ENCODE peak calls at places on chromosome 5, in six cellular contexts. S is IMR-90, Z is H9, O is mesendoderm, M is neuronal stem cell, E is H1. P is an unnamed sample.

GRCh38 chr5:150781706-150782614 is 3.4 kb downstream of the SMIM3 start:
- DNase-seq in S (peak; percentile 96), Z (peak; percentile 87), O (no peak), E (no peak), M (no peak), P (peak; percentile 99)

GRCh38 chr5:127957183-127957582 is 126.4 kb upstream of the SLC12A2 start:
- DNase-seq in S (peak; percentile 72), M (no peak), Z (no peak), E (no peak), O (no peak), P (peak; percentile 43)

GRCh38 chr5:123813937-123814624 is 302.1 kb downstream of the CSNK1G3 start:
- DNase-seq in M (no peak), O (peak; percentile 58), E (no peak), Z (no peak), S (peak; percentile 25), P (peak; percentile 88)

GRCh38 chr5:150777685-150778084 is 872 bp upstream of the SMIM3 start:
- DNase-seq in S (no peak), Z (no peak), O (no peak), M (no peak), E (no peak), P (peak; percentile 24)

GRCh38 chr5:39446231-39446630 is 21.5 kb upstream of the DAB2 start:
- DNase-seq in M (no peak), O (no peak), Z (no peak), E (no peak), S (no peak), P (no peak)

GRCh38 chr5:57896596-57896995 is 414.0 kb upstream of the ACTBL2 start:
- DNase-seq in M (no peak), Z (no peak), E (no peak), S (peak; percentile 58), O (no peak), P (no peak)

GRCh38 chr5:172492991-172493390 is 38.7 kb upstream of the SH3PXD2B start:
- DNase-seq in O (no peak), S (no peak), E (no peak), M (no peak), Z (peak; percentile 7), P (no peak)

GRCh38 chr5:95022967-95023695 is 261.8 kb downstream of the MCTP1 start:
- DNase-seq in O (no peak), M (no peak), S (no peak), E (no peak), Z (no peak), P (peak; percentile 27)

GRCh38 chr5:43161244-43161643 is 30.8 kb upstream of the NIM1K start:
- DNase-seq in E (no peak), Z (no peak), S (no peak), O (no peak), M (no peak), P (no peak)

GRCh38 chr5:68216737-68217231 is 1.2 kb downstream of the PIK3R1 start:
- DNase-seq in S (peak; percentile 27), Z (no peak), O (no peak), M (peak; percentile 21), E (no peak), P (peak; percentile 50)

GRCh38 chr5:72506150-72506549 is 1.1 kb downstream of the ZNF366 start:
- DNase-seq in M (no peak), S (no peak), O (no peak), E (no peak), Z (no peak), P (no peak)

GRCh38 chr5:58412932-58413331 is 47.0 kb downstream of the PLK2 start:
- DNase-seq in M (no peak), O (no peak), S (no peak), E (no peak), Z (no peak), P (peak; percentile 5)

GRCh38 chr5:137186759-137187461 is 312.2 kb downstream of the SPOCK1 start:
- DNase-seq in S (peak; percentile 81), O (no peak), Z (no peak), E (no peak), M (no peak), P (peak; percentile 1)

GRCh38 chr5:42811591-42812392 is at the start of gene SELENOP:
- DNase-seq in M (peak; percentile 33), E (peak; percentile 9), O (peak; percentile 87), S (no peak), Z (no peak), P (peak; percentile 92)

GRCh38 chr5:1357946-1358725 is 13.2 kb upstream of the CLPTM1L start:
- DNase-seq in O (no peak), M (no peak), E (no peak), S (no peak), Z (no peak), P (no peak)
- H3K4me2 ChIP-seq in O (no peak overlapping the region), M (no peak overlapping the region), E (no peak overlapping the region), S (no peak overlapping the region), Z (no peak overlapping the region), P (no peak overlapping the region)

GRCh38 chr5:156913719-156914370 is 49.2 kb downstream of the TIMD4 start:
- DNase-seq in M (no peak), O (peak; percentile 67), Z (peak; percentile 91), E (peak; percentile 77), S (no peak), P (no peak)
- H2BK15ac ChIP-seq in M (no peak overlapping the region), O (no peak overlapping the region), Z (no peak overlapping the region), E (no peak overlapping the region), S (no peak overlapping the region), P (no peak overlapping the region)

GRCh38 chr5:108260105-108260857 is 121.6 kb downstream of the FBXL17 start:
- DNase-seq in Z (peak; percentile 80), O (peak; percentile 90), E (peak; percentile 54), S (peak; percentile 85), M (peak; percentile 84), P (peak; percentile 81)
- H3K23ac ChIP-seq in Z (no peak overlapping the region), O (no peak overlapping the region), E (no peak overlapping the region), S (no peak overlapping the region), M (no peak overlapping the region), P (no peak overlapping the region)

GRCh38 chr5:157729858-157730257 is 1.4 kb upstream of the THG1L start:
- DNase-seq in O (no peak), S (no peak), E (no peak), Z (no peak), M (no peak), P (no peak)
- H3K4me2 ChIP-seq in O (no peak overlapping the region), S (no peak overlapping the region), E (no peak overlapping the region), Z (no peak overlapping the region), M (no peak overlapping the region), P (no peak overlapping the region)

GRCh38 chr5:317086-317811 is 4.3 kb upstream of the AHRR start:
- DNase-seq in Z (peak; percentile 88), S (peak; percentile 74), M (peak; percentile 64), O (peak; percentile 83), E (peak; percentile 50), P (peak; percentile 81)
- H2BK15ac ChIP-seq in Z (no peak overlapping the region), S (no peak overlapping the region), M (peak overlapping the region; percentile 49), O (no peak overlapping the region), E (no peak overlapping the region), P (no peak overlapping the region)

GRCh38 chr5:2758632-2759031 is 7.2 kb upstream of the IRX2 start:
- DNase-seq in S (no peak), Z (no peak), O (no peak), M (no peak), E (no peak), P (no peak)
- H3K23ac ChIP-seq in S (no peak overlapping the region), Z (no peak overlapping the region), O (no peak overlapping the region), M (peak overlapping the region; percentile 55), E (no peak overlapping the region), P (no peak overlapping the region)

DNA sequence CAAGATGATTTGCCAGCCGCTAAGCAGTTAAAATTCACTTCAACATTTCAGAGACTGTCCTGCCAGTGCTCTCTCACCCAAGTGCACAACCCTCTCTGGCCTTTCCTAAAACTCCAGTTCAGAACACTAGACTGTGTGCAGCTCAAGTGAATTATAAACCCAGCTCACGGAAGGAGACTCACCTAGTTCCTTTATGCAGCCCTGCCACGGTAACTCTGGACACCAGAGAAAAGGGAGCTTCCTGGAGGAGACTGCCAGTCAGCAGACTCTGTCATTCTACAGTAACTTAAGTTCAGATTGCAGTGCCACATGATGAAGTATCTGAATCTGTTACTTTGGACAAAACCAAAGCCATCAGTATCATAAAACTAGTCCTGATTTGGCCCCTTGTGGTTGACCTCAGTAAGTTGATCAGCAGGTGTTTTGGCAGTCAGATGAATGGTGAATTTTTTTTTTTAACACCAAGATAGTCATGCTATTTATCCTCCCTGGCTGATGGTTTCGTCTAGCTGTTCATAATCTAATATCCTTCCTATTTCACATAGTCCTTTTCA is 2.7 kb downstream of the MTRR start:
- DNase-seq in O (no peak), E (no peak), Z (no peak), S (no peak), M (no peak), P (no peak)
- H3K4me2 ChIP-seq in O (no peak overlapping the region), E (no peak overlapping the region), Z (no peak overlapping the region), S (no peak overlapping the region), M (no peak overlapping the region), P (no peak overlapping the region)

DNA sequence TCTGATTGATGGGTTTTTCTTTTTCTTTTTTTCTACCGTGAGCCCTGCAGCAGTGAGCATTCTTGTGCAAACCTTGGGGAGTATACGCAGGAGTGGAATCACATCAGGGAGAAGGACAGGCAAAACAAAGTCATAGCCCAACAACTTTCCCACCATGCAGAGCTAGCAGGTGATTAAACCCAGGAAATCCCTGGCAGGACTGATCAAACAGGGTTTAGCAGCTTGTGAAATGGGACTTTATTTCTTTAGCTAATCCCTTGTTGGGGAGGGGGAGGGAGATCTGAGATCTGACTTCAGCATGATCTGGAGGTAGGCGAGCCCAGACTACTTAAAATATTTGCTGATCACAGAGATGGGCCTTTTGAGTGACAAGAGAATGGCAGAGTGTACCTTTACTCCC is 162.0 kb upstream of the GLRA1 start:
- DNase-seq in S (no peak), M (no peak), E (no peak), Z (no peak), O (no peak), P (no peak)
- H2BK15ac ChIP-seq in S (no peak overlapping the region), M (no peak overlapping the region), E (no peak overlapping the region), Z (no peak overlapping the region), O (no peak overlapping the region), P (no peak overlapping the region)

DNA sequence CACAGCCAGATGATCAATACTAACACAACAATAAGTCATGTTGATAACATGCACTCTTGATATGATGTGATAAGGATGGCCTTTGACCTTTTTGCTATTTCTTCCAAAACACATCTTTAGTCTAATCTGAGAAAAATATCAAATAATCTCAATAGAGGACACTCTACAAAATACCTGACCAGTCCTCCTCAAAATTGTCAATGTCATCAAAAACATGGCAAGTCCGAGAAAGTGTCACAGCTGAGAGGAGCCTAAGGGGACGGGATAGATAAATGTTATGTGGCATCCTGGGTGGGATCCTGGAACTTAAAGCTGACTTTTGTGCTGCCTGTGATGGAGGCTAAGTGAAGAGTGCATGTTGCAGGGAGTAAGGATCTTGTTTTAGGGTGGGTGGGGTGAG is 699.6 kb upstream of the ADAMTS16 start:
- DNase-seq in M (no peak), Z (no peak), S (no peak), O (no peak), E (no peak), P (no peak)
- H3K23ac ChIP-seq in M (no peak overlapping the region), Z (no peak overlapping the region), S (no peak overlapping the region), O (no peak overlapping the region), E (no peak overlapping the region), P (no peak overlapping the region)

GRCh38 chr5:167217097-167217743 is 1074.2 kb upstream of the WWC1 start:
- DNase-seq in S (no peak), M (no peak), E (no peak), Z (no peak), O (peak; percentile 22), P (no peak)
- H3K4me2 ChIP-seq in S (no peak overlapping the region), M (no peak overlapping the region), E (peak overlapping the region; percentile 46), Z (no peak overlapping the region), O (no peak overlapping the region), P (no peak overlapping the region)

P was measured in mesenchymal stem cell.